ENCODE peak calls at places on chromosomes 11 and 22, in six cellular contexts. One of them, this sample, is unnamed.

GRCh38 chr22:40553014-40553579 is 83.4 kb downstream of the MRTFA start:
- DNase-seq in H1: no peak
- DNase-seq in HCT116: no peak
- DNase-seq in GM12878: no peak
- DNase-seq in K562: no peak
- DNase-seq in HepG2: no peak
- DNase-seq in this sample: no peak

GRCh38 chr11:112780351-112781043 is 180.7 kb upstream of the NCAM1 start:
- DNase-seq in H1: no peak
- DNase-seq in HCT116: no peak
- DNase-seq in GM12878: no peak
- DNase-seq in K562: no peak
- DNase-seq in HepG2: no peak
- DNase-seq in this sample: no peak

GRCh38 chr11:46112961-46113617 is 8.2 kb downstream of the PHF21A start:
- DNase-seq in H1: no peak
- DNase-seq in HCT116: peak
- DNase-seq in GM12878: no peak
- DNase-seq in K562: peak
- DNase-seq in HepG2: peak
- DNase-seq in this sample: peak

GRCh38 chr11:72140661-72141060 is 5.1 kb downstream of the FOLR3 start:
- DNase-seq in H1: no peak
- DNase-seq in HCT116: no peak
- DNase-seq in GM12878: no peak
- DNase-seq in K562: no peak
- DNase-seq in HepG2: no peak
- DNase-seq in this sample: no peak

GRCh38 chr11:101817536-101817935 is 97.3 kb upstream of the CEP126 start:
- DNase-seq in H1: no peak
- DNase-seq in HCT116: no peak
- DNase-seq in GM12878: no peak
- DNase-seq in K562: no peak
- DNase-seq in HepG2: no peak
- DNase-seq in this sample: no peak

GRCh38 chr22:50338860-50339462 is 4.2 kb upstream of the PPP6R2 start:
- DNase-seq in H1: no peak
- DNase-seq in HCT116: no peak
- DNase-seq in GM12878: no peak
- DNase-seq in K562: no peak
- DNase-seq in HepG2: no peak
- DNase-seq in this sample: no peak

GRCh38 chr22:26579331-26579886 is 10.5 kb downstream of the TPST2 start:
- DNase-seq in H1: no peak
- DNase-seq in HCT116: no peak
- DNase-seq in GM12878: peak
- DNase-seq in K562: no peak
- DNase-seq in HepG2: no peak
- DNase-seq in this sample: no peak

GRCh38 chr11:83641511-83641910 is 355.3 kb upstream of the CCDC90B start:
- DNase-seq in H1: no peak
- DNase-seq in HCT116: no peak
- DNase-seq in GM12878: no peak
- DNase-seq in K562: no peak
- DNase-seq in HepG2: no peak
- DNase-seq in this sample: no peak

GRCh38 chr11:90222152-90222458 is 744 bp downstream of the CHORDC1 start:
- DNase-seq in H1: no peak
- DNase-seq in HCT116: no peak
- DNase-seq in GM12878: no peak
- DNase-seq in K562: no peak
- DNase-seq in HepG2: no peak
- DNase-seq in this sample: no peak

GRCh38 chr11:83187463-83187862 is 6.0 kb upstream of the ANKRD42 start:
- DNase-seq in H1: no peak
- DNase-seq in HCT116: no peak
- DNase-seq in GM12878: no peak
- DNase-seq in K562: no peak
- DNase-seq in HepG2: no peak
- DNase-seq in this sample: no peak

GRCh38 chr11:111836766-111837165 is 34.6 kb downstream of the ALG9 start:
- DNase-seq in H1: no peak
- DNase-seq in HCT116: no peak
- DNase-seq in GM12878: peak
- DNase-seq in K562: no peak
- DNase-seq in HepG2: no peak
- DNase-seq in this sample: no peak

GRCh38 chr22:22989856-22990255 is 80.5 kb upstream of the GNAZ start:
- DNase-seq in H1: no peak
- DNase-seq in HCT116: no peak
- DNase-seq in GM12878: no peak
- DNase-seq in K562: no peak
- DNase-seq in HepG2: no peak
- DNase-seq in this sample: no peak

GRCh38 chr11:27358306-27358705 is 4.7 kb downstream of the CCDC34 start:
- DNase-seq in H1: no peak
- DNase-seq in HCT116: no peak
- DNase-seq in GM12878: no peak
- DNase-seq in K562: no peak
- DNase-seq in HepG2: no peak
- DNase-seq in this sample: no peak

GRCh38 chr11:96162816-96163499 is 180.0 kb downstream of the MAML2 start:
- DNase-seq in H1: no peak
- DNase-seq in HCT116: no peak
- DNase-seq in GM12878: no peak
- DNase-seq in K562: no peak
- DNase-seq in HepG2: no peak
- DNase-seq in this sample: no peak

GRCh38 chr22:29266564-29267461 is 968 bp downstream of the RHBDD3 start:
- DNase-seq in H1: no peak
- DNase-seq in HCT116: no peak
- DNase-seq in GM12878: no peak
- DNase-seq in K562: no peak
- DNase-seq in HepG2: no peak
- DNase-seq in this sample: no peak

GRCh38 chr11:57324154-57324885 is 432 bp downstream of the TNKS1BP1 start:
- DNase-seq in H1: no peak
- DNase-seq in HCT116: no peak
- DNase-seq in GM12878: no peak
- DNase-seq in K562: peak
- DNase-seq in HepG2: no peak
- DNase-seq in this sample: no peak

GRCh38 chr11:76824980-76825725 is 35.6 kb upstream of the ACER3 start:
- DNase-seq in H1: no peak
- DNase-seq in HCT116: no peak
- DNase-seq in GM12878: no peak
- DNase-seq in K562: no peak
- DNase-seq in HepG2: no peak
- DNase-seq in this sample: no peak

GRCh38 chr11:128582496-128583366 is 4.6 kb downstream of the ETS1 start:
- DNase-seq in H1: peak
- DNase-seq in HCT116: no peak
- DNase-seq in GM12878: no peak
- DNase-seq in K562: no peak
- DNase-seq in HepG2: no peak
- DNase-seq in this sample: peak

GRCh38 chr11:46492540-46492939 is 101.0 kb upstream of the CHRM4 start:
- DNase-seq in H1: no peak
- DNase-seq in HCT116: no peak
- DNase-seq in GM12878: no peak
- DNase-seq in K562: no peak
- DNase-seq in HepG2: no peak
- DNase-seq in this sample: no peak

GRCh38 chr11:62923634-62924411 is 2.7 kb upstream of the CHRM1 start:
- DNase-seq in H1: no peak
- DNase-seq in HCT116: no peak
- DNase-seq in GM12878: peak
- DNase-seq in K562: peak
- DNase-seq in HepG2: no peak
- DNase-seq in this sample: no peak

GRCh38 chr11:96748639-96749370 is 359.0 kb downstream of the JRKL start:
- DNase-seq in H1: no peak
- DNase-seq in HCT116: no peak
- DNase-seq in GM12878: no peak
- DNase-seq in K562: no peak
- DNase-seq in HepG2: no peak
- DNase-seq in this sample: no peak

GRCh38 chr11:117843666-117844484 is 19.3 kb upstream of the FXYD2 start:
- DNase-seq in H1: no peak
- DNase-seq in HCT116: peak
- DNase-seq in GM12878: no peak
- DNase-seq in K562: peak
- DNase-seq in HepG2: no peak
- DNase-seq in this sample: peak

GRCh38 chr11:93000511-93001476 is 31.3 kb downstream of the MTNR1B start:
- DNase-seq in H1: no peak
- DNase-seq in HCT116: peak
- DNase-seq in GM12878: no peak
- DNase-seq in K562: no peak
- DNase-seq in HepG2: peak
- DNase-seq in this sample: no peak

GRCh38 chr22:38284042-38284402 is 11.2 kb upstream of the TMEM184B start:
- DNase-seq in H1: no peak
- DNase-seq in HCT116: no peak
- DNase-seq in GM12878: no peak
- DNase-seq in K562: no peak
- DNase-seq in HepG2: peak
- DNase-seq in this sample: no peak

GRCh38 chr11:1830500-1831223 is 4.1 kb upstream of the SYT8 start:
- DNase-seq in H1: no peak
- DNase-seq in HCT116: no peak
- DNase-seq in GM12878: no peak
- DNase-seq in K562: no peak
- DNase-seq in HepG2: peak
- DNase-seq in this sample: no peak

GRCh38 chr11:8698379-8698851 is 15.8 kb downstream of the RPL27A start:
- DNase-seq in H1: no peak
- DNase-seq in HCT116: no peak
- DNase-seq in GM12878: no peak
- DNase-seq in K562: no peak
- DNase-seq in HepG2: peak
- DNase-seq in this sample: no peak

GRCh38 chr11:6232899-6233298 is 1.5 kb downstream of the FHIP1B start:
- DNase-seq in H1: no peak
- DNase-seq in HCT116: no peak
- DNase-seq in GM12878: no peak
- DNase-seq in K562: no peak
- DNase-seq in HepG2: no peak
- DNase-seq in this sample: no peak

GRCh38 chr11:77819411-77819920 is 1.1 kb downstream of the RSF1 start:
- DNase-seq in H1: peak
- DNase-seq in HCT116: peak
- DNase-seq in GM12878: peak
- DNase-seq in K562: peak
- DNase-seq in HepG2: peak
- DNase-seq in this sample: peak

GRCh38 chr11:2737876-2738275 is 38.1 kb upstream of the KCNQ1OT1 start:
- DNase-seq in H1: no peak
- DNase-seq in HCT116: no peak
- DNase-seq in GM12878: no peak
- DNase-seq in K562: peak
- DNase-seq in HepG2: no peak
- DNase-seq in this sample: no peak

GRCh38 chr22:28245579-28246224 is 326.6 kb upstream of the PITPNB start:
- DNase-seq in H1: no peak
- DNase-seq in HCT116: no peak
- DNase-seq in GM12878: no peak
- DNase-seq in K562: no peak
- DNase-seq in HepG2: peak
- DNase-seq in this sample: no peak
- TF ChIP-seq ZNF274 in H1: no peak
- TF ChIP-seq ZNF274 in HCT116: no peak
- TF ChIP-seq ZNF274 in GM12878: no peak
- TF ChIP-seq ZNF274 in K562: no peak
- TF ChIP-seq ZNF274 in HepG2: no peak
- TF ChIP-seq ZNF274 in this sample: no peak

GRCh38 chr11:106694501-106694900 is 323.8 kb downstream of the GUCY1A2 start:
- DNase-seq in H1: no peak
- DNase-seq in HCT116: no peak
- DNase-seq in GM12878: no peak
- DNase-seq in K562: no peak
- DNase-seq in HepG2: no peak
- DNase-seq in this sample: no peak

GRCh38 chr11:106690923-106691322 is 327.4 kb downstream of the GUCY1A2 start:
- DNase-seq in H1: no peak
- DNase-seq in HCT116: no peak
- DNase-seq in GM12878: no peak
- DNase-seq in K562: no peak
- DNase-seq in HepG2: no peak
- DNase-seq in this sample: no peak

GRCh38 chr11:106691807-106692365 is 326.4 kb downstream of the GUCY1A2 start:
- DNase-seq in H1: no peak
- DNase-seq in HCT116: no peak
- DNase-seq in GM12878: no peak
- DNase-seq in K562: no peak
- DNase-seq in HepG2: no peak
- DNase-seq in this sample: no peak

GRCh38 chr11:106697058-106697457 is 321.2 kb downstream of the GUCY1A2 start:
- DNase-seq in H1: no peak
- DNase-seq in HCT116: no peak
- DNase-seq in GM12878: no peak
- DNase-seq in K562: no peak
- DNase-seq in HepG2: no peak
- DNase-seq in this sample: no peak

GRCh38 chr11:106695506-106695905 is 322.8 kb downstream of the GUCY1A2 start:
- DNase-seq in H1: no peak
- DNase-seq in HCT116: no peak
- DNase-seq in GM12878: no peak
- DNase-seq in K562: no peak
- DNase-seq in HepG2: no peak
- DNase-seq in this sample: no peak
- TF ChIP-seq ZNF274 in H1: no peak
- TF ChIP-seq ZNF274 in HCT116: no peak
- TF ChIP-seq ZNF274 in GM12878: no peak
- TF ChIP-seq ZNF274 in K562: no peak
- TF ChIP-seq ZNF274 in HepG2: no peak
- TF ChIP-seq ZNF274 in this sample: no peak

DNA sequence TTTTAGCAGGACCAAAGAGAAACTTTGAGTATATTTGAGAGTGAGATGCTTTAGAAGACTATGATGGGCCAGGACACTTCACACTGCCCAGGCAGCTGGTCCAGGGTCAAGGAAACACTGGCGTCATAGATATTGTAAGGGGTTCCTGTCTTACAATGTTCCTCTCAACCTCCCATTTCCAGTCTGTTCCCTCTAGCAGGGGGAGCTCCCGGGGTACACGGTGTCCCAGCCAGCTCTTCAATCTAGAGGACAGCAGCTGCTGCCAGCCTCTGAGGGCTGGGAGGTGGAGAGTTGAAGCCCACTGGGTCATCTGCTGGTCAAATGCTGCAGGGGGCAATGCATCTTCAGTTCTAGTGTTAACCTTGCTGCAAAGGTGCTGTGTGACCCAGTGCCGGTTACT is 40.7 kb upstream of the TIMP3 start:
- DNase-seq in H1: no peak
- DNase-seq in HCT116: no peak
- DNase-seq in GM12878: no peak
- DNase-seq in K562: no peak
- DNase-seq in HepG2: no peak
- DNase-seq in this sample: no peak
- TF ChIP-seq ZNF274 in H1: no peak
- TF ChIP-seq ZNF274 in HCT116: no peak
- TF ChIP-seq ZNF274 in GM12878: no peak
- TF ChIP-seq ZNF274 in K562: no peak
- TF ChIP-seq ZNF274 in HepG2: no peak
- TF ChIP-seq ZNF274 in this sample: no peak

GRCh38 chr11:130327716-130328115 is 13.0 kb upstream of the ZBTB44 start:
- DNase-seq in H1: no peak
- DNase-seq in HCT116: no peak
- DNase-seq in GM12878: no peak
- DNase-seq in K562: no peak
- DNase-seq in HepG2: no peak
- DNase-seq in this sample: no peak
- TF ChIP-seq ZNF274 in H1: no peak
- TF ChIP-seq ZNF274 in HCT116: no peak
- TF ChIP-seq ZNF274 in GM12878: no peak
- TF ChIP-seq ZNF274 in K562: no peak
- TF ChIP-seq ZNF274 in HepG2: no peak
- TF ChIP-seq ZNF274 in this sample: no peak